ENCODE peak calls at places on chromosomes 13 and 19, in nine cellular contexts. One of them, this sample, is unnamed.

GRCh38 chr19:39645800-39646411 is 9.8 kb upstream of the LGALS16 start:
- DNase-seq in activated CD4-positive, alpha-beta T cell treated with anti-CD3 and anti-CD28 coated beads, Interleukin-2, amount 50 U/mL, for 24 hours: no peak
- DNase-seq in AG09309: no peak
- DNase-seq in activated CD4-positive, CD25-positive, alpha-beta regulatory T cell treated with anti-CD3 and anti-CD28 coated beads, Interleukin-2, amount 50 U/mL, for 16 hours: no peak
- DNase-seq in effector memory CD8-positive, alpha-beta T cell: no peak
- DNase-seq in stimulated activated CD8-positive, alpha-beta memory T cell treated with anti-CD3 and anti-CD28 coated beads, Interleukin-15, amount 100 ng/mL, for 48 hours: no peak
- DNase-seq in cardiac muscle cell: peak; percentile 30
- DNase-seq in activated CD8-positive, alpha-beta memory T cell treated with anti-CD3 and anti-CD28 coated beads for 1 hour: no peak
- DNase-seq in SW480: no peak
- DNase-seq in this sample: peak; percentile 11

GRCh38 chr13:36919833-36920611 is at the start of gene SMAD9:
- DNase-seq in activated CD4-positive, alpha-beta T cell treated with anti-CD3 and anti-CD28 coated beads, Interleukin-2, amount 50 U/mL, for 24 hours: no peak
- DNase-seq in AG09309: no peak
- DNase-seq in activated CD4-positive, CD25-positive, alpha-beta regulatory T cell treated with anti-CD3 and anti-CD28 coated beads, Interleukin-2, amount 50 U/mL, for 16 hours: no peak
- DNase-seq in effector memory CD8-positive, alpha-beta T cell: no peak
- DNase-seq in stimulated activated CD8-positive, alpha-beta memory T cell treated with anti-CD3 and anti-CD28 coated beads, Interleukin-15, amount 100 ng/mL, for 48 hours: no peak
- DNase-seq in cardiac muscle cell: peak; percentile 82
- DNase-seq in activated CD8-positive, alpha-beta memory T cell treated with anti-CD3 and anti-CD28 coated beads for 1 hour: no peak
- DNase-seq in SW480: peak; percentile 37
- DNase-seq in this sample: peak; percentile 29

GRCh38 chr19:35689836-35690235 is 14.5 kb upstream of the ZBTB32 start:
- DNase-seq in activated CD4-positive, alpha-beta T cell treated with anti-CD3 and anti-CD28 coated beads, Interleukin-2, amount 50 U/mL, for 24 hours: no peak
- DNase-seq in AG09309: no peak
- DNase-seq in activated CD4-positive, CD25-positive, alpha-beta regulatory T cell treated with anti-CD3 and anti-CD28 coated beads, Interleukin-2, amount 50 U/mL, for 16 hours: no peak
- DNase-seq in effector memory CD8-positive, alpha-beta T cell: no peak
- DNase-seq in stimulated activated CD8-positive, alpha-beta memory T cell treated with anti-CD3 and anti-CD28 coated beads, Interleukin-15, amount 100 ng/mL, for 48 hours: no peak
- DNase-seq in cardiac muscle cell: no peak
- DNase-seq in activated CD8-positive, alpha-beta memory T cell treated with anti-CD3 and anti-CD28 coated beads for 1 hour: no peak
- DNase-seq in SW480: no peak
- DNase-seq in this sample: no peak

GRCh38 chr19:50796128-50796633 is 6.0 kb downstream of the ACP4 start:
- DNase-seq in activated CD4-positive, alpha-beta T cell treated with anti-CD3 and anti-CD28 coated beads, Interleukin-2, amount 50 U/mL, for 24 hours: no peak
- DNase-seq in AG09309: no peak
- DNase-seq in activated CD4-positive, CD25-positive, alpha-beta regulatory T cell treated with anti-CD3 and anti-CD28 coated beads, Interleukin-2, amount 50 U/mL, for 16 hours: no peak
- DNase-seq in effector memory CD8-positive, alpha-beta T cell: no peak
- DNase-seq in stimulated activated CD8-positive, alpha-beta memory T cell treated with anti-CD3 and anti-CD28 coated beads, Interleukin-15, amount 100 ng/mL, for 48 hours: no peak
- DNase-seq in cardiac muscle cell: no peak
- DNase-seq in activated CD8-positive, alpha-beta memory T cell treated with anti-CD3 and anti-CD28 coated beads for 1 hour: no peak
- DNase-seq in SW480: peak; percentile 46
- DNase-seq in this sample: no peak

GRCh38 chr13:71254384-71254783 is 612.6 kb downstream of the DACH1 start:
- DNase-seq in activated CD4-positive, alpha-beta T cell treated with anti-CD3 and anti-CD28 coated beads, Interleukin-2, amount 50 U/mL, for 24 hours: no peak
- DNase-seq in AG09309: no peak
- DNase-seq in activated CD4-positive, CD25-positive, alpha-beta regulatory T cell treated with anti-CD3 and anti-CD28 coated beads, Interleukin-2, amount 50 U/mL, for 16 hours: no peak
- DNase-seq in effector memory CD8-positive, alpha-beta T cell: no peak
- DNase-seq in stimulated activated CD8-positive, alpha-beta memory T cell treated with anti-CD3 and anti-CD28 coated beads, Interleukin-15, amount 100 ng/mL, for 48 hours: no peak
- DNase-seq in cardiac muscle cell: no peak
- DNase-seq in activated CD8-positive, alpha-beta memory T cell treated with anti-CD3 and anti-CD28 coated beads for 1 hour: no peak
- DNase-seq in SW480: no peak
- DNase-seq in this sample: no peak

GRCh38 chr13:32135655-32136054 is 104.1 kb downstream of the FRY start:
- DNase-seq in activated CD4-positive, alpha-beta T cell treated with anti-CD3 and anti-CD28 coated beads, Interleukin-2, amount 50 U/mL, for 24 hours: no peak
- DNase-seq in AG09309: no peak
- DNase-seq in activated CD4-positive, CD25-positive, alpha-beta regulatory T cell treated with anti-CD3 and anti-CD28 coated beads, Interleukin-2, amount 50 U/mL, for 16 hours: no peak
- DNase-seq in effector memory CD8-positive, alpha-beta T cell: no peak
- DNase-seq in stimulated activated CD8-positive, alpha-beta memory T cell treated with anti-CD3 and anti-CD28 coated beads, Interleukin-15, amount 100 ng/mL, for 48 hours: no peak
- DNase-seq in cardiac muscle cell: no peak
- DNase-seq in activated CD8-positive, alpha-beta memory T cell treated with anti-CD3 and anti-CD28 coated beads for 1 hour: no peak
- DNase-seq in SW480: peak; percentile 7
- DNase-seq in this sample: no peak

GRCh38 chr19:43798546-43799409 is 3.5 kb downstream of the LYPD5 start:
- DNase-seq in activated CD4-positive, alpha-beta T cell treated with anti-CD3 and anti-CD28 coated beads, Interleukin-2, amount 50 U/mL, for 24 hours: peak; percentile 46
- DNase-seq in AG09309: no peak
- DNase-seq in activated CD4-positive, CD25-positive, alpha-beta regulatory T cell treated with anti-CD3 and anti-CD28 coated beads, Interleukin-2, amount 50 U/mL, for 16 hours: no peak
- DNase-seq in effector memory CD8-positive, alpha-beta T cell: peak; percentile 41
- DNase-seq in stimulated activated CD8-positive, alpha-beta memory T cell treated with anti-CD3 and anti-CD28 coated beads, Interleukin-15, amount 100 ng/mL, for 48 hours: peak; percentile 64
- DNase-seq in cardiac muscle cell: peak; percentile 34
- DNase-seq in activated CD8-positive, alpha-beta memory T cell treated with anti-CD3 and anti-CD28 coated beads for 1 hour: no peak
- DNase-seq in SW480: peak; percentile 84
- DNase-seq in this sample: peak; percentile 84

GRCh38 chr13:93847162-93847561 is 620.6 kb downstream of the GPC6 start:
- DNase-seq in activated CD4-positive, alpha-beta T cell treated with anti-CD3 and anti-CD28 coated beads, Interleukin-2, amount 50 U/mL, for 24 hours: no peak
- DNase-seq in AG09309: peak; percentile 43
- DNase-seq in activated CD4-positive, CD25-positive, alpha-beta regulatory T cell treated with anti-CD3 and anti-CD28 coated beads, Interleukin-2, amount 50 U/mL, for 16 hours: no peak
- DNase-seq in effector memory CD8-positive, alpha-beta T cell: no peak
- DNase-seq in stimulated activated CD8-positive, alpha-beta memory T cell treated with anti-CD3 and anti-CD28 coated beads, Interleukin-15, amount 100 ng/mL, for 48 hours: peak; percentile 0
- DNase-seq in cardiac muscle cell: peak; percentile 69
- DNase-seq in activated CD8-positive, alpha-beta memory T cell treated with anti-CD3 and anti-CD28 coated beads for 1 hour: no peak
- DNase-seq in SW480: no peak
- DNase-seq in this sample: no peak

GRCh38 chr13:67877031-67877430 is 646.9 kb upstream of the PCDH9 start:
- DNase-seq in activated CD4-positive, alpha-beta T cell treated with anti-CD3 and anti-CD28 coated beads, Interleukin-2, amount 50 U/mL, for 24 hours: no peak
- DNase-seq in AG09309: no peak
- DNase-seq in activated CD4-positive, CD25-positive, alpha-beta regulatory T cell treated with anti-CD3 and anti-CD28 coated beads, Interleukin-2, amount 50 U/mL, for 16 hours: no peak
- DNase-seq in effector memory CD8-positive, alpha-beta T cell: no peak
- DNase-seq in stimulated activated CD8-positive, alpha-beta memory T cell treated with anti-CD3 and anti-CD28 coated beads, Interleukin-15, amount 100 ng/mL, for 48 hours: no peak
- DNase-seq in cardiac muscle cell: no peak
- DNase-seq in activated CD8-positive, alpha-beta memory T cell treated with anti-CD3 and anti-CD28 coated beads for 1 hour: no peak
- DNase-seq in SW480: no peak
- DNase-seq in this sample: no peak

GRCh38 chr19:48992571-48993174 is 436 bp downstream of the GYS1 start:
- DNase-seq in activated CD4-positive, alpha-beta T cell treated with anti-CD3 and anti-CD28 coated beads, Interleukin-2, amount 50 U/mL, for 24 hours: no peak
- DNase-seq in AG09309: no peak
- DNase-seq in activated CD4-positive, CD25-positive, alpha-beta regulatory T cell treated with anti-CD3 and anti-CD28 coated beads, Interleukin-2, amount 50 U/mL, for 16 hours: no peak
- DNase-seq in effector memory CD8-positive, alpha-beta T cell: no peak
- DNase-seq in stimulated activated CD8-positive, alpha-beta memory T cell treated with anti-CD3 and anti-CD28 coated beads, Interleukin-15, amount 100 ng/mL, for 48 hours: no peak
- DNase-seq in cardiac muscle cell: no peak
- DNase-seq in activated CD8-positive, alpha-beta memory T cell treated with anti-CD3 and anti-CD28 coated beads for 1 hour: no peak
- DNase-seq in SW480: no peak
- DNase-seq in this sample: no peak

GRCh38 chr13:106474906-106475305 is 60.6 kb downstream of the EFNB2 start:
- DNase-seq in activated CD4-positive, alpha-beta T cell treated with anti-CD3 and anti-CD28 coated beads, Interleukin-2, amount 50 U/mL, for 24 hours: no peak
- DNase-seq in AG09309: no peak
- DNase-seq in activated CD4-positive, CD25-positive, alpha-beta regulatory T cell treated with anti-CD3 and anti-CD28 coated beads, Interleukin-2, amount 50 U/mL, for 16 hours: no peak
- DNase-seq in effector memory CD8-positive, alpha-beta T cell: no peak
- DNase-seq in stimulated activated CD8-positive, alpha-beta memory T cell treated with anti-CD3 and anti-CD28 coated beads, Interleukin-15, amount 100 ng/mL, for 48 hours: no peak
- DNase-seq in cardiac muscle cell: no peak
- DNase-seq in activated CD8-positive, alpha-beta memory T cell treated with anti-CD3 and anti-CD28 coated beads for 1 hour: no peak
- DNase-seq in SW480: no peak
- DNase-seq in this sample: no peak

GRCh38 chr19:45391346-45391745 is 13.5 kb downstream of the PPP1R13L start:
- DNase-seq in activated CD4-positive, alpha-beta T cell treated with anti-CD3 and anti-CD28 coated beads, Interleukin-2, amount 50 U/mL, for 24 hours: no peak
- DNase-seq in AG09309: no peak
- DNase-seq in activated CD4-positive, CD25-positive, alpha-beta regulatory T cell treated with anti-CD3 and anti-CD28 coated beads, Interleukin-2, amount 50 U/mL, for 16 hours: no peak
- DNase-seq in effector memory CD8-positive, alpha-beta T cell: no peak
- DNase-seq in stimulated activated CD8-positive, alpha-beta memory T cell treated with anti-CD3 and anti-CD28 coated beads, Interleukin-15, amount 100 ng/mL, for 48 hours: no peak
- DNase-seq in cardiac muscle cell: peak; percentile 46
- DNase-seq in activated CD8-positive, alpha-beta memory T cell treated with anti-CD3 and anti-CD28 coated beads for 1 hour: no peak
- DNase-seq in SW480: no peak
- DNase-seq in this sample: no peak

GRCh38 chr19:29636553-29637325 is 28.5 kb upstream of the PLEKHF1 start:
- DNase-seq in activated CD4-positive, alpha-beta T cell treated with anti-CD3 and anti-CD28 coated beads, Interleukin-2, amount 50 U/mL, for 24 hours: no peak
- DNase-seq in AG09309: no peak
- DNase-seq in activated CD4-positive, CD25-positive, alpha-beta regulatory T cell treated with anti-CD3 and anti-CD28 coated beads, Interleukin-2, amount 50 U/mL, for 16 hours: no peak
- DNase-seq in effector memory CD8-positive, alpha-beta T cell: no peak
- DNase-seq in stimulated activated CD8-positive, alpha-beta memory T cell treated with anti-CD3 and anti-CD28 coated beads, Interleukin-15, amount 100 ng/mL, for 48 hours: no peak
- DNase-seq in cardiac muscle cell: no peak
- DNase-seq in activated CD8-positive, alpha-beta memory T cell treated with anti-CD3 and anti-CD28 coated beads for 1 hour: no peak
- DNase-seq in SW480: no peak
- DNase-seq in this sample: no peak

GRCh38 chr19:11924886-11925583 is at the start of gene ZNF700:
- DNase-seq in activated CD4-positive, alpha-beta T cell treated with anti-CD3 and anti-CD28 coated beads, Interleukin-2, amount 50 U/mL, for 24 hours: peak; percentile 94
- DNase-seq in AG09309: peak; percentile 46
- DNase-seq in activated CD4-positive, CD25-positive, alpha-beta regulatory T cell treated with anti-CD3 and anti-CD28 coated beads, Interleukin-2, amount 50 U/mL, for 16 hours: peak; percentile 86
- DNase-seq in effector memory CD8-positive, alpha-beta T cell: peak; percentile 91
- DNase-seq in stimulated activated CD8-positive, alpha-beta memory T cell treated with anti-CD3 and anti-CD28 coated beads, Interleukin-15, amount 100 ng/mL, for 48 hours: peak; percentile 89
- DNase-seq in cardiac muscle cell: peak; percentile 91
- DNase-seq in activated CD8-positive, alpha-beta memory T cell treated with anti-CD3 and anti-CD28 coated beads for 1 hour: peak; percentile 79
- DNase-seq in SW480: peak; percentile 95
- DNase-seq in this sample: peak; percentile 92

GRCh38 chr13:67221630-67222226 is 8.4 kb downstream of the PCDH9 start:
- DNase-seq in activated CD4-positive, alpha-beta T cell treated with anti-CD3 and anti-CD28 coated beads, Interleukin-2, amount 50 U/mL, for 24 hours: no peak
- DNase-seq in AG09309: no peak
- DNase-seq in activated CD4-positive, CD25-positive, alpha-beta regulatory T cell treated with anti-CD3 and anti-CD28 coated beads, Interleukin-2, amount 50 U/mL, for 16 hours: no peak
- DNase-seq in effector memory CD8-positive, alpha-beta T cell: no peak
- DNase-seq in stimulated activated CD8-positive, alpha-beta memory T cell treated with anti-CD3 and anti-CD28 coated beads, Interleukin-15, amount 100 ng/mL, for 48 hours: no peak
- DNase-seq in cardiac muscle cell: peak; percentile 1
- DNase-seq in activated CD8-positive, alpha-beta memory T cell treated with anti-CD3 and anti-CD28 coated beads for 1 hour: no peak
- DNase-seq in SW480: no peak
- DNase-seq in this sample: no peak

GRCh38 chr19:28394705-28395104 is 818.2 kb downstream of the UQCRFS1 start:
- DNase-seq in activated CD4-positive, alpha-beta T cell treated with anti-CD3 and anti-CD28 coated beads, Interleukin-2, amount 50 U/mL, for 24 hours: no peak
- DNase-seq in AG09309: no peak
- DNase-seq in activated CD4-positive, CD25-positive, alpha-beta regulatory T cell treated with anti-CD3 and anti-CD28 coated beads, Interleukin-2, amount 50 U/mL, for 16 hours: no peak
- DNase-seq in effector memory CD8-positive, alpha-beta T cell: no peak
- DNase-seq in stimulated activated CD8-positive, alpha-beta memory T cell treated with anti-CD3 and anti-CD28 coated beads, Interleukin-15, amount 100 ng/mL, for 48 hours: no peak
- DNase-seq in cardiac muscle cell: no peak
- DNase-seq in activated CD8-positive, alpha-beta memory T cell treated with anti-CD3 and anti-CD28 coated beads for 1 hour: no peak
- DNase-seq in SW480: no peak
- DNase-seq in this sample: no peak

GRCh38 chr13:44471686-44472085 is 98.1 kb downstream of the SERP2 start:
- DNase-seq in activated CD4-positive, alpha-beta T cell treated with anti-CD3 and anti-CD28 coated beads, Interleukin-2, amount 50 U/mL, for 24 hours: no peak
- DNase-seq in AG09309: peak; percentile 16
- DNase-seq in activated CD4-positive, CD25-positive, alpha-beta regulatory T cell treated with anti-CD3 and anti-CD28 coated beads, Interleukin-2, amount 50 U/mL, for 16 hours: no peak
- DNase-seq in effector memory CD8-positive, alpha-beta T cell: no peak
- DNase-seq in stimulated activated CD8-positive, alpha-beta memory T cell treated with anti-CD3 and anti-CD28 coated beads, Interleukin-15, amount 100 ng/mL, for 48 hours: no peak
- DNase-seq in cardiac muscle cell: peak; percentile 38
- DNase-seq in activated CD8-positive, alpha-beta memory T cell treated with anti-CD3 and anti-CD28 coated beads for 1 hour: no peak
- DNase-seq in SW480: no peak
- DNase-seq in this sample: no peak

GRCh38 chr19:44738161-44738535 is 10.4 kb upstream of the BCL3 start:
- DNase-seq in activated CD4-positive, alpha-beta T cell treated with anti-CD3 and anti-CD28 coated beads, Interleukin-2, amount 50 U/mL, for 24 hours: no peak
- DNase-seq in AG09309: no peak
- DNase-seq in activated CD4-positive, CD25-positive, alpha-beta regulatory T cell treated with anti-CD3 and anti-CD28 coated beads, Interleukin-2, amount 50 U/mL, for 16 hours: no peak
- DNase-seq in effector memory CD8-positive, alpha-beta T cell: no peak
- DNase-seq in stimulated activated CD8-positive, alpha-beta memory T cell treated with anti-CD3 and anti-CD28 coated beads, Interleukin-15, amount 100 ng/mL, for 48 hours: no peak
- DNase-seq in cardiac muscle cell: no peak
- DNase-seq in activated CD8-positive, alpha-beta memory T cell treated with anti-CD3 and anti-CD28 coated beads for 1 hour: no peak
- DNase-seq in SW480: no peak
- DNase-seq in this sample: no peak

GRCh38 chr13:50291611-50292010 is 276.4 kb downstream of the KCNRG start:
- DNase-seq in activated CD4-positive, alpha-beta T cell treated with anti-CD3 and anti-CD28 coated beads, Interleukin-2, amount 50 U/mL, for 24 hours: no peak
- DNase-seq in AG09309: no peak
- DNase-seq in activated CD4-positive, CD25-positive, alpha-beta regulatory T cell treated with anti-CD3 and anti-CD28 coated beads, Interleukin-2, amount 50 U/mL, for 16 hours: no peak
- DNase-seq in effector memory CD8-positive, alpha-beta T cell: no peak
- DNase-seq in stimulated activated CD8-positive, alpha-beta memory T cell treated with anti-CD3 and anti-CD28 coated beads, Interleukin-15, amount 100 ng/mL, for 48 hours: no peak
- DNase-seq in cardiac muscle cell: peak; percentile 13
- DNase-seq in activated CD8-positive, alpha-beta memory T cell treated with anti-CD3 and anti-CD28 coated beads for 1 hour: no peak
- DNase-seq in SW480: no peak
- DNase-seq in this sample: no peak

GRCh38 chr13:102667911-102668310 is 26.9 kb downstream of the METTL21C start:
- DNase-seq in activated CD4-positive, alpha-beta T cell treated with anti-CD3 and anti-CD28 coated beads, Interleukin-2, amount 50 U/mL, for 24 hours: no peak
- DNase-seq in AG09309: no peak
- DNase-seq in activated CD4-positive, CD25-positive, alpha-beta regulatory T cell treated with anti-CD3 and anti-CD28 coated beads, Interleukin-2, amount 50 U/mL, for 16 hours: no peak
- DNase-seq in effector memory CD8-positive, alpha-beta T cell: no peak
- DNase-seq in stimulated activated CD8-positive, alpha-beta memory T cell treated with anti-CD3 and anti-CD28 coated beads, Interleukin-15, amount 100 ng/mL, for 48 hours: no peak
- DNase-seq in cardiac muscle cell: no peak
- DNase-seq in activated CD8-positive, alpha-beta memory T cell treated with anti-CD3 and anti-CD28 coated beads for 1 hour: no peak
- DNase-seq in SW480: no peak
- DNase-seq in this sample: no peak

GRCh38 chr13:23212621-23213020 is 31.8 kb downstream of the SGCG start:
- DNase-seq in activated CD4-positive, alpha-beta T cell treated with anti-CD3 and anti-CD28 coated beads, Interleukin-2, amount 50 U/mL, for 24 hours: no peak
- DNase-seq in AG09309: no peak
- DNase-seq in activated CD4-positive, CD25-positive, alpha-beta regulatory T cell treated with anti-CD3 and anti-CD28 coated beads, Interleukin-2, amount 50 U/mL, for 16 hours: no peak
- DNase-seq in effector memory CD8-positive, alpha-beta T cell: no peak
- DNase-seq in stimulated activated CD8-positive, alpha-beta memory T cell treated with anti-CD3 and anti-CD28 coated beads, Interleukin-15, amount 100 ng/mL, for 48 hours: no peak
- DNase-seq in cardiac muscle cell: no peak
- DNase-seq in activated CD8-positive, alpha-beta memory T cell treated with anti-CD3 and anti-CD28 coated beads for 1 hour: no peak
- DNase-seq in SW480: no peak
- DNase-seq in this sample: no peak

GRCh38 chr13:79674765-79675515 is 194.0 kb downstream of the NDFIP2 start:
- DNase-seq in activated CD4-positive, alpha-beta T cell treated with anti-CD3 and anti-CD28 coated beads, Interleukin-2, amount 50 U/mL, for 24 hours: no peak
- DNase-seq in AG09309: no peak
- DNase-seq in activated CD4-positive, CD25-positive, alpha-beta regulatory T cell treated with anti-CD3 and anti-CD28 coated beads, Interleukin-2, amount 50 U/mL, for 16 hours: no peak
- DNase-seq in effector memory CD8-positive, alpha-beta T cell: no peak
- DNase-seq in stimulated activated CD8-positive, alpha-beta memory T cell treated with anti-CD3 and anti-CD28 coated beads, Interleukin-15, amount 100 ng/mL, for 48 hours: no peak
- DNase-seq in cardiac muscle cell: no peak
- DNase-seq in activated CD8-positive, alpha-beta memory T cell treated with anti-CD3 and anti-CD28 coated beads for 1 hour: no peak
- DNase-seq in SW480: no peak
- DNase-seq in this sample: no peak

GRCh38 chr19:44345969-44346368 is 10.5 kb downstream of the ZNF112 start:
- DNase-seq in activated CD4-positive, alpha-beta T cell treated with anti-CD3 and anti-CD28 coated beads, Interleukin-2, amount 50 U/mL, for 24 hours: no peak
- DNase-seq in AG09309: no peak
- DNase-seq in activated CD4-positive, CD25-positive, alpha-beta regulatory T cell treated with anti-CD3 and anti-CD28 coated beads, Interleukin-2, amount 50 U/mL, for 16 hours: no peak
- DNase-seq in effector memory CD8-positive, alpha-beta T cell: no peak
- DNase-seq in stimulated activated CD8-positive, alpha-beta memory T cell treated with anti-CD3 and anti-CD28 coated beads, Interleukin-15, amount 100 ng/mL, for 48 hours: no peak
- DNase-seq in cardiac muscle cell: no peak
- DNase-seq in activated CD8-positive, alpha-beta memory T cell treated with anti-CD3 and anti-CD28 coated beads for 1 hour: no peak
- DNase-seq in SW480: no peak
- DNase-seq in this sample: no peak

GRCh38 chr13:33634526-33635111 is 183.3 kb upstream of the RFC3 start:
- DNase-seq in activated CD4-positive, alpha-beta T cell treated with anti-CD3 and anti-CD28 coated beads, Interleukin-2, amount 50 U/mL, for 24 hours: no peak
- DNase-seq in AG09309: no peak
- DNase-seq in activated CD4-positive, CD25-positive, alpha-beta regulatory T cell treated with anti-CD3 and anti-CD28 coated beads, Interleukin-2, amount 50 U/mL, for 16 hours: no peak
- DNase-seq in effector memory CD8-positive, alpha-beta T cell: no peak
- DNase-seq in stimulated activated CD8-positive, alpha-beta memory T cell treated with anti-CD3 and anti-CD28 coated beads, Interleukin-15, amount 100 ng/mL, for 48 hours: no peak
- DNase-seq in cardiac muscle cell: peak; percentile 73
- DNase-seq in activated CD8-positive, alpha-beta memory T cell treated with anti-CD3 and anti-CD28 coated beads for 1 hour: no peak
- DNase-seq in SW480: no peak
- DNase-seq in this sample: no peak

GRCh38 chr13:90640976-90641375 is 706.5 kb upstream of the MIR17HG start:
- DNase-seq in activated CD4-positive, alpha-beta T cell treated with anti-CD3 and anti-CD28 coated beads, Interleukin-2, amount 50 U/mL, for 24 hours: no peak
- DNase-seq in AG09309: no peak
- DNase-seq in activated CD4-positive, CD25-positive, alpha-beta regulatory T cell treated with anti-CD3 and anti-CD28 coated beads, Interleukin-2, amount 50 U/mL, for 16 hours: no peak
- DNase-seq in effector memory CD8-positive, alpha-beta T cell: no peak
- DNase-seq in stimulated activated CD8-positive, alpha-beta memory T cell treated with anti-CD3 and anti-CD28 coated beads, Interleukin-15, amount 100 ng/mL, for 48 hours: no peak
- DNase-seq in cardiac muscle cell: peak; percentile 79
- DNase-seq in activated CD8-positive, alpha-beta memory T cell treated with anti-CD3 and anti-CD28 coated beads for 1 hour: no peak
- DNase-seq in SW480: no peak
- DNase-seq in this sample: no peak

GRCh38 chr13:52646967-52647366 is 4.7 kb downstream of the HNRNPA1L2 start:
- DNase-seq in activated CD4-positive, alpha-beta T cell treated with anti-CD3 and anti-CD28 coated beads, Interleukin-2, amount 50 U/mL, for 24 hours: no peak
- DNase-seq in AG09309: no peak
- DNase-seq in activated CD4-positive, CD25-positive, alpha-beta regulatory T cell treated with anti-CD3 and anti-CD28 coated beads, Interleukin-2, amount 50 U/mL, for 16 hours: no peak
- DNase-seq in effector memory CD8-positive, alpha-beta T cell: no peak
- DNase-seq in stimulated activated CD8-positive, alpha-beta memory T cell treated with anti-CD3 and anti-CD28 coated beads, Interleukin-15, amount 100 ng/mL, for 48 hours: no peak
- DNase-seq in cardiac muscle cell: no peak
- DNase-seq in activated CD8-positive, alpha-beta memory T cell treated with anti-CD3 and anti-CD28 coated beads for 1 hour: no peak
- DNase-seq in SW480: no peak
- DNase-seq in this sample: no peak

GRCh38 chr19:40314646-40315045 is 29.5 kb upstream of the AKT2 start:
- DNase-seq in activated CD4-positive, alpha-beta T cell treated with anti-CD3 and anti-CD28 coated beads, Interleukin-2, amount 50 U/mL, for 24 hours: no peak
- DNase-seq in AG09309: no peak
- DNase-seq in activated CD4-positive, CD25-positive, alpha-beta regulatory T cell treated with anti-CD3 and anti-CD28 coated beads, Interleukin-2, amount 50 U/mL, for 16 hours: no peak
- DNase-seq in effector memory CD8-positive, alpha-beta T cell: no peak
- DNase-seq in stimulated activated CD8-positive, alpha-beta memory T cell treated with anti-CD3 and anti-CD28 coated beads, Interleukin-15, amount 100 ng/mL, for 48 hours: no peak
- DNase-seq in cardiac muscle cell: no peak
- DNase-seq in activated CD8-positive, alpha-beta memory T cell treated with anti-CD3 and anti-CD28 coated beads for 1 hour: no peak
- DNase-seq in SW480: no peak
- DNase-seq in this sample: no peak

GRCh38 chr13:44870456-44870929 is 118.8 kb downstream of the NUFIP1 start:
- DNase-seq in activated CD4-positive, alpha-beta T cell treated with anti-CD3 and anti-CD28 coated beads, Interleukin-2, amount 50 U/mL, for 24 hours: no peak
- DNase-seq in AG09309: no peak
- DNase-seq in activated CD4-positive, CD25-positive, alpha-beta regulatory T cell treated with anti-CD3 and anti-CD28 coated beads, Interleukin-2, amount 50 U/mL, for 16 hours: no peak
- DNase-seq in effector memory CD8-positive, alpha-beta T cell: no peak
- DNase-seq in stimulated activated CD8-positive, alpha-beta memory T cell treated with anti-CD3 and anti-CD28 coated beads, Interleukin-15, amount 100 ng/mL, for 48 hours: no peak
- DNase-seq in cardiac muscle cell: no peak
- DNase-seq in activated CD8-positive, alpha-beta memory T cell treated with anti-CD3 and anti-CD28 coated beads for 1 hour: no peak
- DNase-seq in SW480: no peak
- DNase-seq in this sample: no peak

GRCh38 chr13:57784633-57785032 is 153.1 kb downstream of the PCDH17 start:
- DNase-seq in activated CD4-positive, alpha-beta T cell treated with anti-CD3 and anti-CD28 coated beads, Interleukin-2, amount 50 U/mL, for 24 hours: no peak
- DNase-seq in AG09309: no peak
- DNase-seq in activated CD4-positive, CD25-positive, alpha-beta regulatory T cell treated with anti-CD3 and anti-CD28 coated beads, Interleukin-2, amount 50 U/mL, for 16 hours: no peak
- DNase-seq in effector memory CD8-positive, alpha-beta T cell: no peak
- DNase-seq in stimulated activated CD8-positive, alpha-beta memory T cell treated with anti-CD3 and anti-CD28 coated beads, Interleukin-15, amount 100 ng/mL, for 48 hours: no peak
- DNase-seq in cardiac muscle cell: no peak
- DNase-seq in activated CD8-positive, alpha-beta memory T cell treated with anti-CD3 and anti-CD28 coated beads for 1 hour: no peak
- DNase-seq in SW480: no peak
- DNase-seq in this sample: no peak

GRCh38 chr13:112428704-112429103 is 52.5 kb downstream of the SPACA7 start:
- DNase-seq in activated CD4-positive, alpha-beta T cell treated with anti-CD3 and anti-CD28 coated beads, Interleukin-2, amount 50 U/mL, for 24 hours: no peak
- DNase-seq in AG09309: no peak
- DNase-seq in activated CD4-positive, CD25-positive, alpha-beta regulatory T cell treated with anti-CD3 and anti-CD28 coated beads, Interleukin-2, amount 50 U/mL, for 16 hours: no peak
- DNase-seq in effector memory CD8-positive, alpha-beta T cell: no peak
- DNase-seq in stimulated activated CD8-positive, alpha-beta memory T cell treated with anti-CD3 and anti-CD28 coated beads, Interleukin-15, amount 100 ng/mL, for 48 hours: no peak
- DNase-seq in cardiac muscle cell: no peak
- DNase-seq in activated CD8-positive, alpha-beta memory T cell treated with anti-CD3 and anti-CD28 coated beads for 1 hour: no peak
- DNase-seq in SW480: no peak
- DNase-seq in this sample: no peak

GRCh38 chr19:4594199-4594598 is 34.7 kb upstream of the SEMA6B start:
- DNase-seq in activated CD4-positive, alpha-beta T cell treated with anti-CD3 and anti-CD28 coated beads, Interleukin-2, amount 50 U/mL, for 24 hours: no peak
- DNase-seq in AG09309: no peak
- DNase-seq in activated CD4-positive, CD25-positive, alpha-beta regulatory T cell treated with anti-CD3 and anti-CD28 coated beads, Interleukin-2, amount 50 U/mL, for 16 hours: no peak
- DNase-seq in effector memory CD8-positive, alpha-beta T cell: no peak
- DNase-seq in stimulated activated CD8-positive, alpha-beta memory T cell treated with anti-CD3 and anti-CD28 coated beads, Interleukin-15, amount 100 ng/mL, for 48 hours: no peak
- DNase-seq in cardiac muscle cell: no peak
- DNase-seq in activated CD8-positive, alpha-beta memory T cell treated with anti-CD3 and anti-CD28 coated beads for 1 hour: no peak
- DNase-seq in SW480: no peak
- DNase-seq in this sample: no peak